ENCODE peak calls at places on chromosomes 3 and 15, in five cellular contexts. J, K, A, D and P are unnamed samples.

GRCh38 chr3:16240229-16241023 is 24.3 kb downstream of the DPH3 start:
- DNase-seq in J (no peak), K (peak), A (peak), D (no peak), P (peak)

GRCh38 chr3:178975320-178975719 is 96.3 kb downstream of the ZMAT3 start:
- DNase-seq in J (no peak), K (no peak), A (no peak), D (no peak), P (no peak)

GRCh38 chr3:179702271-179702947 is 49.6 kb downstream of the USP13 start:
- DNase-seq in J (no peak), K (no peak), A (no peak), D (no peak), P (no peak)

GRCh38 chr15:69729167-69729748 is 276.6 kb downstream of the RPLP1 start:
- DNase-seq in J (peak), K (no peak), A (peak), D (no peak), P (peak)

GRCh38 chr15:60219841-60220240 is 177.9 kb downstream of the ANXA2 start:
- DNase-seq in J (no peak), K (no peak), A (no peak), D (no peak), P (no peak)

GRCh38 chr3:139935071-139935865 is at the start of gene CLSTN2:
- DNase-seq in J (peak), K (peak), A (peak), D (peak), P (peak)

GRCh38 chr15:70775160-70775559 is 11.8 kb upstream of the UACA start:
- DNase-seq in J (no peak), K (peak), A (peak), D (no peak), P (peak)

GRCh38 chr3:110414851-110415250 is 656.8 kb upstream of the NECTIN3 start:
- DNase-seq in J (no peak), K (peak), A (peak), D (no peak), P (peak)

GRCh38 chr3:54870423-54870822 is 57.4 kb downstream of the LRTM1 start:
- DNase-seq in J (no peak), K (peak), A (peak), D (no peak), P (peak)

GRCh38 chr3:195467641-195468390 is 25.0 kb upstream of the ACAP2 start:
- DNase-seq in J (no peak), K (peak), A (peak), D (no peak), P (peak)

GRCh38 chr15:89662893-89663673 is 7.8 kb upstream of the KIF7 start:
- DNase-seq in J (no peak), K (peak), A (peak), D (no peak), P (peak)
- H3K4me3 ChIP-seq in J (no peak), K (no peak), A (no peak), D (no peak), P (peak)

GRCh38 chr15:49875392-49875791 is 243.6 kb downstream of the ATP8B4 start:
- DNase-seq in J (no peak), K (no peak), A (no peak), D (no peak), P (no peak)
- TF ChIP-seq CTCF in J (no peak), K (no peak), A (no peak), D (no peak), P (peak)

DNA sequence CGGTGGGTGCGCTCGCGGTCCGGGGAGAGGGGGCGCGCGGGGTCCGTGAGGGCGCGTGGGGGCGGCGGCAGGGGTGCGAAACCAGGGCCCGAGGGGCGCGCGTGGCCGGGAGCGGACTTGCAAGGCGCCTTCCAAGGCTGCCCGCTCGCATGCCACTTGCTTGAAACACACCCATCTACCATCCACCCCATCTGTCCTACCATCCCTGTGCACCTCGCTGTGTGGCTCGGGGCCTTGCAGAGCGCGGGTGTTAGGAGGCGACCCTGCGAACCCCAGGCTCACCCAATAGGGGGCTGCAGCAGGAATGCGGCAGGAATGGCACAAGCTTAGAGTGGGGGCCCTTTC is 240 bp downstream of the CFAP100 start:
- DNase-seq in J (no peak), K (no peak), A (no peak), D (peak), P (no peak)
- H3K4me3 ChIP-seq in J (no peak), K (no peak), A (peak), D (peak), P (no peak)

GRCh38 chr3:115860766-115861165 is 237.5 kb downstream of the GAP43 start:
- DNase-seq in J (no peak), K (no peak), A (no peak), D (no peak), P (no peak)

GRCh38 chr3:115864912-115865311 is 241.6 kb downstream of the GAP43 start:
- DNase-seq in J (no peak), K (no peak), A (no peak), D (no peak), P (no peak)

GRCh38 chr3:115862099-115862498 is 238.8 kb downstream of the GAP43 start:
- DNase-seq in J (no peak), K (no peak), A (no peak), D (no peak), P (no peak)

GRCh38 chr3:115861166-115861733 is 237.9 kb downstream of the GAP43 start:
- DNase-seq in J (no peak), K (no peak), A (no peak), D (no peak), P (no peak)

DNA sequence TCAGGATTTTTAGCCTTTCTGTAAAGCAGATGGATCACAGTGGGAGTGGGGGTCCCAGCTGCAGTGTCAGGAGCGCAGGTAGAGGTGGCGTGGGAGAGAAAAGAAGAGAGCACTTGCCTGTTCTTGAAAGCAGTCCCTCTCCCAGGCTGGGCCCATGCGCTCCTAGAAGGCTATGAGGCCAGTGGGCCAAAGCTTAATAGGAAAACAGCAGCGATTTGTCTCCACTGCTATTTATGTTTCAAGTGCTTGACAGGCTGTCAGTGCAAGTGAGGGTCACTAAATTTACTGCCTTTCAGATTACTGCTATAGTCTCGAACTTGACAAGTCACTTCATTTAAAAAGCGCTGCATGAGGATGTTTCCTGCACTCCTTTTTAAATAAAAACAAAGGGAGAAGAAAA is 239.5 kb downstream of the GAP43 start:
- DNase-seq in J (no peak), K (no peak), A (no peak), D (no peak), P (no peak)
- TF ChIP-seq CTCF in J (no peak), K (no peak), A (no peak), D (no peak), P (no peak)

GRCh38 chr3:184361932-184362667 is 590 bp downstream of the POLR2H start:
- DNase-seq in J (no peak), K (no peak), A (peak), D (peak), P (peak)

GRCh38 chr3:184361532-184361931 is at the start of the genes CLCN2 and POLR2H:
- DNase-seq in J (peak), K (peak), A (peak), D (peak), P (no peak)

GRCh38 chr3:184359610-184360009 is 1.8 kb downstream of the CLCN2 start:
- DNase-seq in J (no peak), K (no peak), A (no peak), D (peak), P (no peak)

GRCh38 chr3:184360070-184360833 is 1.2 kb downstream of the CLCN2 start:
- DNase-seq in J (no peak), K (no peak), A (no peak), D (no peak), P (no peak)

DNA sequence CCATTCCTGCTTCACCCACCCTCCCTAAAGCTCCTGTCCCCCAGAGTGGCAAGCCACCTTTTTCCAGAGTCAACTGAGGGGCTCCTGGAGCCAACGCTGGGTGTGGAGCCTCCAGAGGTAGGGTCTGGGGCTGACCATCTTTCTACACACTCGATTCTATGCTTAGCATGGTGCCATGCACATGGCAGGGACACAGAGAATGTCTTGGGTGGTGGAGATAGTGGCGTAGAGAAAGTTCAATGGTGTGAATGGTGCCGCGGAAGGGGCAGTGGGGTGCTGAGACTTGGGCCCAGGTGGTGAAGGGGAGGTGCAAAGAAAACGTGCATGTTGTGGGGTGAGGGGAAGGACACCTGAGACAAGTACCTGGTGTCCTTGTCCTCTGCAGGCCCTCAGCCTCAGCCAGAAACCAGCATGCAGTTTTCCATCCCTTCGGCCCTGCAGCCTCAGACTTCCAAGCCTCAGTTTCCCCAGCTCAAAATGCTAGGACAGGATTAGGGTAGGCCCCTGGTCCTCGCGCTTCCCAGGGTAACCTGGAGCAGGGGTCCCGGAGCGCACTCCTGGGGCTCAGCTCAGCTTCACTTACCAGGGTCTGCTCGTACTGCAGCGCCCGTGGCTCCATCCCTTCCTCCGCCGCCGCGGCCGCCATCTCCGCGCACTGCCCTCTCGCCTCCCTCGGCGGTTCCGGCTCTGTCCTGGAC is 422 bp downstream of the CLCN2 start:
- DNase-seq in J (no peak), K (no peak), A (no peak), D (no peak), P (no peak)
- H3K4me3 ChIP-seq in J (peak), K (peak), A (peak), D (peak), P (peak)

GRCh38 chr15:39578851-39579486 is 1.9 kb upstream of the THBS1 start:
- DNase-seq in J (no peak), K (no peak), A (peak), D (no peak), P (peak)
- TF ChIP-seq CTCF in J (no peak), K (peak), A (peak), D (no peak), P (no peak)

GRCh38 chr3:11808231-11808630 is 38.5 kb downstream of the TAMM41 start:
- DNase-seq in J (no peak), K (no peak), A (no peak), D (no peak), P (peak)

GRCh38 chr3:11810276-11810675 is 36.4 kb downstream of the TAMM41 start:
- DNase-seq in J (no peak), K (peak), A (peak), D (no peak), P (peak)

GRCh38 chr3:11807651-11808050 is 39.0 kb downstream of the TAMM41 start:
- DNase-seq in J (no peak), K (no peak), A (no peak), D (no peak), P (peak)

GRCh38 chr3:11803977-11804903 is 42.4 kb downstream of the TAMM41 start:
- DNase-seq in J (peak), K (peak), A (peak), D (no peak), P (peak)

DNA sequence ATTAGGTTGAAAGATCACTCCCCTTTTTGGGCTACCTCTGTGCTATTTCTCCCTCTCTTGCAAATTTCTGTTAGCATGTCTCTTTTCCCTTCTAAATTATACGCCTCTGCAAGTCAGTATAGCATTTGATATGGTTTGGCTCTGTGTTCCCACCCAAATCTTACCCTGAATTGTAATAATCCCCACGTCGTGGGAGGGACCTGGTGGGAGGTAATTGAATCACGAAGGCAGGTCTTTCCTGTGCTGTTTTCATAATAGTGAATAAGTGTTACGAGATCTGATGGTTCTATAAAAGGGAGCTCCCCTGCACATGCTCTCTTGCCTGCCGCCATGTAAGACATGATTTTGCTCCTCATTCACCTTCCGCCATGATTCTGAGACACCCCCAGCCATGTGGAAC is 41.0 kb downstream of the TAMM41 start:
- DNase-seq in J (no peak), K (no peak), A (no peak), D (no peak), P (no peak)
- H3K4me3 ChIP-seq in J (no peak), K (no peak), A (no peak), D (no peak), P (no peak)

GRCh38 chr15:67063689-67064606 is 1.5 kb upstream of the SMAD3 start:
- DNase-seq in J (no peak), K (peak), A (no peak), D (no peak), P (no peak)

GRCh38 chr15:67066041-67067021 is 929 bp downstream of the SMAD3 start:
- DNase-seq in J (peak), K (no peak), A (no peak), D (peak), P (no peak)

GRCh38 chr15:67062365-67062985 is 2.9 kb upstream of the SMAD3 start:
- DNase-seq in J (no peak), K (no peak), A (no peak), D (no peak), P (no peak)

GRCh38 chr15:67065531-67066005 is at the start of gene SMAD3:
- DNase-seq in J (peak), K (peak), A (peak), D (peak), P (peak)

GRCh38 chr15:67064607-67065530 is 533 bp upstream of the SMAD3 start:
- DNase-seq in J (no peak), K (peak), A (no peak), D (peak), P (no peak)
- TF ChIP-seq CTCF in J (no peak), K (no peak), A (no peak), D (no peak), P (no peak)